ENCODE peak calls at places on chromosomes 3 and 15, in seven cellular contexts. One of them, this sample, is unnamed.

GRCh38 chr3:119831022-119831421 is 49.1 kb downstream of the NR1I2 start:
- DNase-seq in GM12865: no peak
- DNase-seq in cardiac fibroblast: peak
- DNase-seq in ovary: no peak
- DNase-seq in GM06990: no peak
- DNase-seq in Caco-2: no peak
- DNase-seq in uterus: no peak
- DNase-seq in this sample: no peak

GRCh38 chr3:128068156-128068620 is 16.0 kb downstream of the SEC61A1 start:
- DNase-seq in GM12865: peak
- DNase-seq in cardiac fibroblast: peak
- DNase-seq in ovary: no peak
- DNase-seq in GM06990: no peak
- DNase-seq in Caco-2: peak
- DNase-seq in uterus: no peak
- DNase-seq in this sample: no peak

GRCh38 chr3:42690766-42691680 is 5.7 kb downstream of the KLHL40 start:
- DNase-seq in GM12865: no peak
- DNase-seq in cardiac fibroblast: no peak
- DNase-seq in ovary: peak
- DNase-seq in GM06990: no peak
- DNase-seq in Caco-2: no peak
- DNase-seq in uterus: peak
- DNase-seq in this sample: no peak

GRCh38 chr15:85024003-85024402 is 42.3 kb downstream of the PDE8A start:
- DNase-seq in GM12865: no peak
- DNase-seq in cardiac fibroblast: no peak
- DNase-seq in ovary: no peak
- DNase-seq in GM06990: no peak
- DNase-seq in Caco-2: no peak
- DNase-seq in uterus: no peak
- DNase-seq in this sample: no peak

GRCh38 chr15:58392611-58393161 is 39.1 kb upstream of the LIPC start:
- DNase-seq in GM12865: no peak
- DNase-seq in cardiac fibroblast: no peak
- DNase-seq in ovary: no peak
- DNase-seq in GM06990: no peak
- DNase-seq in Caco-2: peak
- DNase-seq in uterus: no peak
- DNase-seq in this sample: peak

GRCh38 chr3:63557912-63558311 is 94.6 kb upstream of the SNTN start:
- DNase-seq in GM12865: peak
- DNase-seq in cardiac fibroblast: no peak
- DNase-seq in ovary: no peak
- DNase-seq in GM06990: peak
- DNase-seq in Caco-2: no peak
- DNase-seq in uterus: no peak
- DNase-seq in this sample: no peak

GRCh38 chr3:64530434-64531049 is 157.3 kb downstream of the ADAMTS9 start:
- DNase-seq in GM12865: peak
- DNase-seq in cardiac fibroblast: peak
- DNase-seq in ovary: peak
- DNase-seq in GM06990: no peak
- DNase-seq in Caco-2: peak
- DNase-seq in uterus: peak
- DNase-seq in this sample: no peak

GRCh38 chr15:40754574-40754882 is 526 bp downstream of the RMDN3 start:
- DNase-seq in GM12865: no peak
- DNase-seq in cardiac fibroblast: peak
- DNase-seq in ovary: peak
- DNase-seq in GM06990: no peak
- DNase-seq in Caco-2: peak
- DNase-seq in uterus: no peak
- DNase-seq in this sample: no peak

GRCh38 chr3:188510366-188510765 is 356.4 kb downstream of the LPP start:
- DNase-seq in GM12865: no peak
- DNase-seq in cardiac fibroblast: peak
- DNase-seq in ovary: no peak
- DNase-seq in GM06990: no peak
- DNase-seq in Caco-2: no peak
- DNase-seq in uterus: no peak
- DNase-seq in this sample: peak

GRCh38 chr3:13073042-13073906 is at the start of gene IQSEC1:
- DNase-seq in GM12865: peak
- DNase-seq in cardiac fibroblast: peak
- DNase-seq in ovary: peak
- DNase-seq in GM06990: peak
- DNase-seq in Caco-2: no peak
- DNase-seq in uterus: peak
- DNase-seq in this sample: no peak

GRCh38 chr15:27831384-27832262 is 267.5 kb downstream of the OCA2 start:
- DNase-seq in GM12865: no peak
- DNase-seq in cardiac fibroblast: no peak
- DNase-seq in ovary: no peak
- DNase-seq in GM06990: no peak
- DNase-seq in Caco-2: no peak
- DNase-seq in uterus: no peak
- DNase-seq in this sample: no peak

GRCh38 chr3:134809412-134810051 is 14.5 kb downstream of the EPHB1 start:
- DNase-seq in GM12865: no peak
- DNase-seq in cardiac fibroblast: no peak
- DNase-seq in ovary: no peak
- DNase-seq in GM06990: no peak
- DNase-seq in Caco-2: no peak
- DNase-seq in uterus: no peak
- DNase-seq in this sample: no peak

GRCh38 chr3:186268616-186269448 is 93.2 kb downstream of the DGKG start:
- DNase-seq in GM12865: peak
- DNase-seq in cardiac fibroblast: peak
- DNase-seq in ovary: no peak
- DNase-seq in GM06990: no peak
- DNase-seq in Caco-2: peak
- DNase-seq in uterus: no peak
- DNase-seq in this sample: no peak

GRCh38 chr15:65998486-65998885 is 129.2 kb downstream of the RAB11A start:
- DNase-seq in GM12865: no peak
- DNase-seq in cardiac fibroblast: no peak
- DNase-seq in ovary: no peak
- DNase-seq in GM06990: no peak
- DNase-seq in Caco-2: no peak
- DNase-seq in uterus: no peak
- DNase-seq in this sample: no peak
- TF ChIP-seq CTCF in GM12865: no peak
- TF ChIP-seq CTCF in cardiac fibroblast: no peak
- TF ChIP-seq CTCF in ovary: no peak
- TF ChIP-seq CTCF in GM06990: no peak
- TF ChIP-seq CTCF in Caco-2: no peak
- TF ChIP-seq CTCF in uterus: no peak
- TF ChIP-seq CTCF in this sample: no peak

DNA sequence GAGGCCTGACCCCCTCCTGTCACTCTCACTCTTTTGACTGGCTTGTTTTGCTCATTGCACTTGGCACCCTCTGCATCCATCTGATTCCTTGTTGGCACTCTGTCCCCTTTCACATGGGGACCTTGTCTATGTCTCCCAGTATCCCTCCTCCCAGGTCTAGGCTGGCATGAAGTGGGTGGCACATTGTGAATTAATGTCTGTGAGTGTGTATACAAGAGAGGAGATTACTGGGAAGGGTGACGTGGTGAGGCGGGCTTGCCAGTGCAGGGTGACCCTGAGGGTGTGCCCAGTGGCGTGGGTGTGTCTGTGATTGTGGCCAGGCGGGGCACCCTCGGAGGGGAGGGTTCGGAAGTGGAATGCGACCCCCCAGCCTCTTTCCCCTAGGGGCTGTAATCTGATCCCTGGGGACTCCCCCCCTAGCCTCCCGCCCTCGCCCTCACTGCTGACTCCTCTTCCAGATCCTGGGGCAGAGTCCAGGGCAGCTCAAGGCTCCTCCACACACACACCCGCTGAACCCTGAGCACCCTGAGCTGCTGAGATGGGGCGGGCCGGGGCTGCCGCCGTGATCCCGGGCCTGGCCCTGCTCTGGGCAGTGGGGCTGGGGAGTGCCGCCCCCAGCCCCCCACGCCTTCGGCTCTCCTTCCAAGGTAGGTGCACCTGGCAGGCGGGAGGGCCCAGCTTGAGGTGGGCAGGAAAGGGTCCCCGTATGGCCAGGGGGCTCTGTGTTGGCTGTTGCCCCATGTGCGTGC is at the start of gene SEMA3B:
- DNase-seq in GM12865: no peak
- DNase-seq in cardiac fibroblast: no peak
- DNase-seq in ovary: peak
- DNase-seq in GM06990: no peak
- DNase-seq in Caco-2: peak
- DNase-seq in uterus: peak
- DNase-seq in this sample: peak
- H3K4me3 ChIP-seq in GM12865: no peak
- H3K4me3 ChIP-seq in cardiac fibroblast: no peak
- H3K4me3 ChIP-seq in ovary: peak
- H3K4me3 ChIP-seq in GM06990: no peak
- H3K4me3 ChIP-seq in Caco-2: peak
- H3K4me3 ChIP-seq in uterus: peak
- H3K4me3 ChIP-seq in this sample: peak

GRCh38 chr3:123909785-123910184 is 25.7 kb upstream of the MYLK start:
- DNase-seq in GM12865: peak
- DNase-seq in cardiac fibroblast: no peak
- DNase-seq in ovary: no peak
- DNase-seq in GM06990: peak
- DNase-seq in Caco-2: no peak
- DNase-seq in uterus: no peak
- DNase-seq in this sample: no peak

DNA sequence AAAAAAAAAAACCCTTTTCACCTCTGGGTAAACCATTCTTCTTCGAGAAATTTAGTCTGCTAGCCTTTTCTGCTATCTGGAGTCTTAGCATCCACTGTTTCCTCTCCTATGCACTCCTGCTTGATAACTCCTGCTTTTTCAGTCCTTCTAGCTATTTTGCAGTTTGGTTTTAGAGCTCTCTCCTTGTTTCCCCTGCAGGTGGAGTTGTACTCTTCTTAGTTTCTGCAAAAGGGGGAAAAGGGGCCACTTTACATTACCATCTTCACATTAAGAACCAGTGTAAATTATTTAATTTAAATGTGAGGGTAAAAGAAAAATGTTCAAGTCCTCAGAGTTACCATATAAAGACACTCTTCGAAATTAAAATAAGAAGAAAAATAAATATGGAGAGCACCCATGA is 23.6 kb upstream of the MYLK start:
- DNase-seq in GM12865: no peak
- DNase-seq in cardiac fibroblast: no peak
- DNase-seq in ovary: no peak
- DNase-seq in GM06990: no peak
- DNase-seq in Caco-2: no peak
- DNase-seq in uterus: no peak
- DNase-seq in this sample: no peak
- TF ChIP-seq CTCF in GM12865: no peak
- TF ChIP-seq CTCF in cardiac fibroblast: no peak
- TF ChIP-seq CTCF in ovary: no peak
- TF ChIP-seq CTCF in GM06990: peak
- TF ChIP-seq CTCF in Caco-2: peak
- TF ChIP-seq CTCF in uterus: no peak
- TF ChIP-seq CTCF in this sample: peak

DNA sequence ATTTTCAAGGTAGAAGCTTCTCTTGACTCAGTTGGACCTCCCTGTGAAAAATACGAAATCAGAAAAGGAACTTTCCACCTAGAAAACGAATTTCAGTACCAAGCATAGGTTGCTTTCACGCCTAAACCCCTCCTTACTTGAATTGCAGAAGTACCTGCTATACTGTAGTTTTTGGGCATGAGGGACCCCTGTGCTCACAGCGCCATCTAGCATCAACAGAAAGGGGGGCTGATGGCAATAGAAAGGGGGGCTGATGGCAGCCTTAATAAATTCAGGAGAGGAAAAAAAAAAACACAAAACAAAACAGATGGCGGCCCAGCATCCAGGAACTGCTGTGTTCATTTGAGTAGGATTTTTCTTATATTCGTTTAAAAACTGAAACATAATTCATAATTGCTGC is 96.7 kb downstream of the NPAP1 start:
- DNase-seq in GM12865: no peak
- DNase-seq in cardiac fibroblast: no peak
- DNase-seq in ovary: no peak
- DNase-seq in GM06990: no peak
- DNase-seq in Caco-2: no peak
- DNase-seq in uterus: no peak
- DNase-seq in this sample: no peak
- H3K4me3 ChIP-seq in GM12865: no peak
- H3K4me3 ChIP-seq in cardiac fibroblast: no peak
- H3K4me3 ChIP-seq in ovary: no peak
- H3K4me3 ChIP-seq in GM06990: no peak
- H3K4me3 ChIP-seq in Caco-2: no peak
- H3K4me3 ChIP-seq in uterus: peak
- H3K4me3 ChIP-seq in this sample: peak

GRCh38 chr3:171157980-171158379 is 131.5 kb upstream of the SLC2A2 start:
- DNase-seq in GM12865: no peak
- DNase-seq in cardiac fibroblast: no peak
- DNase-seq in ovary: no peak
- DNase-seq in GM06990: no peak
- DNase-seq in Caco-2: no peak
- DNase-seq in uterus: no peak
- DNase-seq in this sample: no peak

GRCh38 chr3:171155122-171155700 is 128.7 kb upstream of the SLC2A2 start:
- DNase-seq in GM12865: no peak
- DNase-seq in cardiac fibroblast: no peak
- DNase-seq in ovary: no peak
- DNase-seq in GM06990: no peak
- DNase-seq in Caco-2: no peak
- DNase-seq in uterus: no peak
- DNase-seq in this sample: no peak

GRCh38 chr3:171159024-171159821 is 132.7 kb upstream of the SLC2A2 start:
- DNase-seq in GM12865: no peak
- DNase-seq in cardiac fibroblast: no peak
- DNase-seq in ovary: no peak
- DNase-seq in GM06990: no peak
- DNase-seq in Caco-2: no peak
- DNase-seq in uterus: no peak
- DNase-seq in this sample: no peak

GRCh38 chr3:171156455-171157005 is 130.0 kb upstream of the SLC2A2 start:
- DNase-seq in GM12865: no peak
- DNase-seq in cardiac fibroblast: no peak
- DNase-seq in ovary: no peak
- DNase-seq in GM06990: no peak
- DNase-seq in Caco-2: peak
- DNase-seq in uterus: no peak
- DNase-seq in this sample: no peak

DNA sequence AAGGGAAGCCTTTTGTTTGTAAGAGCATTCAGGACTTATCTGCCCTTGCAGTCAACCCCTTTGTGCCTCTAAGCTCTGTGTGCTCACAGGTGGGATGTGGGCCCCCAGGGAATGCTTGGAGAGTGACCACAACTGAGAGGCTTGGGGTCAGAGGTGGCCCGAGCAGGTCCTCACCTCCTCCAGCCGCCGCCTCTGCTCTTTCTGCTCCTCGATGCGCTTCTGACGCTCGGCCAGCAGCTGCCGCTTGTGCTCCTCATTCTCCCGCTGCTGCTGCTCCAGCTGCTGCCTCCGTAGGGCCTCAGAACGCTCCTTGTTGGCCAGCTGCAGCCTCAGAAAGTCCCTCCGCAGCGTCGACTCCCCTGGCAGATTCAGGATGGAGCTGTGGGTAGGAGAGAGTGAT is 130.8 kb upstream of the SLC2A2 start:
- DNase-seq in GM12865: no peak
- DNase-seq in cardiac fibroblast: no peak
- DNase-seq in ovary: peak
- DNase-seq in GM06990: no peak
- DNase-seq in Caco-2: peak
- DNase-seq in uterus: peak
- DNase-seq in this sample: no peak
- TF ChIP-seq CTCF in GM12865: no peak
- TF ChIP-seq CTCF in cardiac fibroblast: no peak
- TF ChIP-seq CTCF in ovary: no peak
- TF ChIP-seq CTCF in GM06990: no peak
- TF ChIP-seq CTCF in Caco-2: no peak
- TF ChIP-seq CTCF in uterus: peak
- TF ChIP-seq CTCF in this sample: no peak

This sample was measured in kidney epithelial cell.